ENCODE peak calls at places on chromosomes 2 and 18, in five cellular contexts. L, N, Z, P and J are unnamed samples.

GRCh38 chr18:75612491-75612890 is 185.0 kb upstream of the SMIM21 start:
- DNase-seq in L (no peak), N (no peak), Z (no peak), P (no peak), J (no peak)

GRCh38 chr2:173984866-173985588 is 19.9 kb upstream of the SP3 start:
- DNase-seq in L (no peak), N (peak), Z (no peak), P (no peak), J (no peak)

GRCh38 chr18:77002496-77002895 is 130.1 kb downstream of the MBP start:
- DNase-seq in L (no peak), N (no peak), Z (no peak), P (no peak), J (no peak)

GRCh38 chr2:20641123-20641985 is 9.5 kb downstream of the HS1BP3 start:
- DNase-seq in L (no peak), N (no peak), Z (no peak), P (no peak), J (no peak)

GRCh38 chr2:24259316-24259715 is 84.5 kb downstream of the FAM228A start:
- DNase-seq in L (no peak), N (no peak), Z (no peak), P (no peak), J (no peak)

GRCh38 chr2:201984800-201985525 is 48.7 kb upstream of the FZD7 start:
- DNase-seq in L (no peak), N (peak), Z (no peak), P (no peak), J (no peak)

GRCh38 chr2:107681946-107682345 is 144.7 kb upstream of the RGPD4 start:
- DNase-seq in L (no peak), N (no peak), Z (no peak), P (peak), J (no peak)

GRCh38 chr2:238895901-238896600 is 48.2 kb downstream of the TWIST2 start:
- DNase-seq in L (no peak), N (peak), Z (no peak), P (peak), J (peak)

GRCh38 chr2:156459720-156460119 is 23.5 kb downstream of the GPD2 start:
- DNase-seq in L (no peak), N (peak), Z (no peak), P (no peak), J (no peak)

GRCh38 chr2:207087046-207087902 is 78.5 kb downstream of the KLF7 start:
- DNase-seq in L (no peak), N (no peak), Z (no peak), P (no peak), J (no peak)

GRCh38 chr2:222776792-222777191 is 84.0 kb upstream of the ACSL3 start:
- DNase-seq in L (no peak), N (peak), Z (no peak), P (no peak), J (no peak)

GRCh38 chr18:49565656-49566055 is 3.8 kb downstream of the LIPG start:
- DNase-seq in L (no peak), N (peak), Z (no peak), P (no peak), J (no peak)

GRCh38 chr2:60297296-60298010 is 256.0 kb downstream of the BCL11A start:
- DNase-seq in L (no peak), N (peak), Z (no peak), P (no peak), J (peak)

GRCh38 chr2:206125914-206126313 is 33.3 kb downstream of the NDUFS1 start:
- DNase-seq in L (no peak), N (no peak), Z (no peak), P (no peak), J (no peak)

GRCh38 chr2:32249731-32250236 is 14.9 kb downstream of the NLRC4 start:
- DNase-seq in L (no peak), N (peak), Z (no peak), P (no peak), J (no peak)

GRCh38 chr18:48580782-48581181 is 42.0 kb downstream of the CTIF start:
- DNase-seq in L (no peak), N (no peak), Z (no peak), P (no peak), J (peak)

GRCh38 chr2:22043784-22044183 is 920.0 kb downstream of the TDRD15 start:
- DNase-seq in L (no peak), N (no peak), Z (no peak), P (no peak), J (no peak)

GRCh38 chr2:216740557-216741222 is 45.3 kb upstream of the IGFBP5 start:
- DNase-seq in L (no peak), N (no peak), Z (no peak), P (peak), J (no peak)

GRCh38 chr2:63488118-63488713 is 100.1 kb downstream of the WDPCP start:
- DNase-seq in L (peak), N (peak), Z (no peak), P (peak), J (peak)

GRCh38 chr2:25251461-25252273 is 83.3 kb upstream of the POMC start:
- DNase-seq in L (no peak), N (peak), Z (no peak), P (no peak), J (peak)

GRCh38 chr2:237818066-237818473 is 19.5 kb downstream of the RBM44 start:
- DNase-seq in L (no peak), N (no peak), Z (no peak), P (no peak), J (peak)

GRCh38 chr2:113769555-113769954 is 13.1 kb upstream of the SLC35F5 start:
- DNase-seq in L (no peak), N (no peak), Z (no peak), P (no peak), J (no peak)

GRCh38 chr18:23311346-23312103 is 141.6 kb upstream of the RIOK3 start:
- DNase-seq in L (no peak), N (peak), Z (no peak), P (no peak), J (peak)